ENCODE peak calls at places on chromosome 19, in eight cellular contexts. One of them, this sample, is unnamed. For H3K27me3 and H3K4me1, the result is how much of the 10 kb centered on the place peaks cover.

GRCh38 chr19:41706741-41707501 is 1.5 kb upstream of the CEACAM5 start:
- DNase-seq in GM23248: peak
- DNase-seq in cardiac muscle cell: no peak
- DNase-seq in endodermal cell: peak
- DNase-seq in astrocyte: no peak
- DNase-seq in upper lobe of right lung: peak
- DNase-seq in left ventricle myocardium inferior: peak
- DNase-seq in Peyer's patch: peak
- DNase-seq in this sample: peak

GRCh38 chr19:19218911-19219310 is 7.2 kb downstream of the NCAN start:
- DNase-seq in endodermal cell: no peak
- DNase-seq in left ventricle myocardium inferior: no peak
- DNase-seq in Peyer's patch: no peak
- DNase-seq in cardiac muscle cell: no peak
- DNase-seq in astrocyte: no peak
- DNase-seq in upper lobe of right lung: no peak
- DNase-seq in GM23248: no peak
- DNase-seq in this sample: no peak

GRCh38 chr19:20182232-20182785 is 15.3 kb downstream of the ZNF486 start:
- DNase-seq in cardiac muscle cell: no peak
- DNase-seq in GM23248: no peak
- DNase-seq in left ventricle myocardium inferior: no peak
- DNase-seq in astrocyte: no peak
- DNase-seq in endodermal cell: no peak
- DNase-seq in Peyer's patch: no peak
- DNase-seq in upper lobe of right lung: no peak
- DNase-seq in this sample: no peak

GRCh38 chr19:43504426-43505185 is at the start of gene PHLDB3:
- DNase-seq in cardiac muscle cell: peak
- DNase-seq in left ventricle myocardium inferior: no peak
- DNase-seq in GM23248: peak
- DNase-seq in astrocyte: no peak
- DNase-seq in upper lobe of right lung: peak
- DNase-seq in endodermal cell: no peak
- DNase-seq in Peyer's patch: peak
- DNase-seq in this sample: peak

GRCh38 chr19:3330047-3330446 is 36.3 kb upstream of the NFIC start:
- DNase-seq in GM23248: no peak
- DNase-seq in cardiac muscle cell: no peak
- DNase-seq in left ventricle myocardium inferior: no peak
- DNase-seq in Peyer's patch: no peak
- DNase-seq in upper lobe of right lung: no peak
- DNase-seq in astrocyte: no peak
- DNase-seq in endodermal cell: no peak
- DNase-seq in this sample: no peak

GRCh38 chr19:18795540-18795939 is 4.4 kb upstream of the COMP start:
- DNase-seq in Peyer's patch: no peak
- DNase-seq in cardiac muscle cell: no peak
- DNase-seq in GM23248: peak
- DNase-seq in astrocyte: peak
- DNase-seq in left ventricle myocardium inferior: no peak
- DNase-seq in upper lobe of right lung: no peak
- DNase-seq in endodermal cell: peak
- DNase-seq in this sample: peak

GRCh38 chr19:2168619-2169424 is 5.1 kb downstream of the DOT1L start:
- DNase-seq in astrocyte: peak
- DNase-seq in GM23248: peak
- DNase-seq in cardiac muscle cell: peak
- DNase-seq in endodermal cell: peak
- DNase-seq in left ventricle myocardium inferior: peak
- DNase-seq in upper lobe of right lung: peak
- DNase-seq in Peyer's patch: peak
- DNase-seq in this sample: peak

GRCh38 chr19:18809149-18809978 is 18.3 kb upstream of the COMP start:
- DNase-seq in left ventricle myocardium inferior: peak
- DNase-seq in endodermal cell: no peak
- DNase-seq in astrocyte: peak
- DNase-seq in Peyer's patch: peak
- DNase-seq in GM23248: peak
- DNase-seq in upper lobe of right lung: no peak
- DNase-seq in cardiac muscle cell: no peak
- DNase-seq in this sample: peak

GRCh38 chr19:43639507-43640423 is at the start of gene CADM4:
- DNase-seq in left ventricle myocardium inferior: peak
- DNase-seq in Peyer's patch: peak
- DNase-seq in astrocyte: no peak
- DNase-seq in endodermal cell: peak
- DNase-seq in upper lobe of right lung: peak
- DNase-seq in cardiac muscle cell: peak
- DNase-seq in GM23248: peak
- DNase-seq in this sample: peak

GRCh38 chr19:17421942-17422341 is 2.1 kb downstream of the MVB12A start:
- DNase-seq in Peyer's patch: no peak
- DNase-seq in cardiac muscle cell: no peak
- DNase-seq in upper lobe of right lung: no peak
- DNase-seq in endodermal cell: no peak
- DNase-seq in astrocyte: no peak
- DNase-seq in left ventricle myocardium inferior: no peak
- DNase-seq in GM23248: no peak
- DNase-seq in this sample: no peak

GRCh38 chr19:17419491-17420266 is at the start of gene MVB12A:
- DNase-seq in upper lobe of right lung: peak
- DNase-seq in left ventricle myocardium inferior: peak
- DNase-seq in Peyer's patch: peak
- DNase-seq in endodermal cell: peak
- DNase-seq in astrocyte: peak
- DNase-seq in GM23248: peak
- DNase-seq in cardiac muscle cell: peak
- DNase-seq in this sample: peak

GRCh38 chr19:17424743-17425365 is 5.0 kb downstream of the MVB12A start:
- DNase-seq in astrocyte: no peak
- DNase-seq in Peyer's patch: no peak
- DNase-seq in cardiac muscle cell: peak
- DNase-seq in GM23248: peak
- DNase-seq in endodermal cell: peak
- DNase-seq in upper lobe of right lung: no peak
- DNase-seq in left ventricle myocardium inferior: no peak
- DNase-seq in this sample: peak

GRCh38 chr19:17420267-17420924 is 549 bp downstream of the MVB12A start:
- DNase-seq in cardiac muscle cell: peak
- DNase-seq in astrocyte: no peak
- DNase-seq in endodermal cell: peak
- DNase-seq in Peyer's patch: peak
- DNase-seq in GM23248: peak
- DNase-seq in upper lobe of right lung: peak
- DNase-seq in left ventricle myocardium inferior: peak
- DNase-seq in this sample: peak

DNA sequence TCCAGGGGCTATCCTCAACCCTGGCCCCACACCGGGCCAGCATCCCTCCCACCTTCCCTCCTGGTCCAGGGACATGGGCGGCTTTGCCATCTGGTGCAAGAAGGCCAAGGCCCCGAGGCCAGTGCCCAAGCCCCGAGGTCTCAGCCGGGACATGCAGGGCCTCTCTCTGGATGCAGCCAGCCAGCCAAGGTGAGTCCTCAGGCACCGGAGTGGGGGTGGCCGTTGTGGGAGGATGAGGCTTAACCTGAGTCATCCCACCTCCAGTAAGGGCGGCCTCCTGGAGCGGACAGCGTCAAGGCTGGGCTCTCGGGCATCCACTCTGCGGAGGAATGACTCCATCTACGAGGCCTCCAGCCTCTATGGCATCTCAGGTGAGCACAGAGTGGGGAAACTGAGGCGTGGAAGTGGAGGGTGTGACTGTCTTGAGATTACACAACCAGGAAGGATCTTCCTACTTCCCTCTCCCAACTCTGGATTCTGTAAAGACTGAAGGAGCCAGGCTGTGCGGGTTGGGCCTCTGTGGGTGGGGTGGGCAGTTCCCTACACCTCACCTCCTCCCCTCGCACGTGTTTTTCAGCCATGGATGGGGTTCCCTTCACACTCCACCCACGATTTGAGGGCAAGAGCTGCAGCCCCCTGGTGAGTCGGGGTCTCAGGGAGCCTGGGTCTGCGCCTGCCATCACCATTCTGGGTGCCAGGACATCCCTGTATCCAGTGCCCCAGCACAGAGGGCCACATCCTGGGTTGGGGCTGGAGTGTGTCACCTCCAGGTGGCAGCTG is 3.8 kb downstream of the MVB12A start:
- DNase-seq in Peyer's patch: no peak
- DNase-seq in upper lobe of right lung: no peak
- DNase-seq in cardiac muscle cell: no peak
- DNase-seq in left ventricle myocardium inferior: no peak
- DNase-seq in astrocyte: no peak
- DNase-seq in endodermal cell: no peak
- DNase-seq in GM23248: no peak
- DNase-seq in this sample: no peak
- H3K27me3 ChIP-seq in Peyer's patch: under half
- H3K27me3 ChIP-seq in upper lobe of right lung: under half
- H3K27me3 ChIP-seq in cardiac muscle cell: under half
- H3K27me3 ChIP-seq in left ventricle myocardium inferior: under half
- H3K27me3 ChIP-seq in astrocyte: under half
- H3K27me3 ChIP-seq in endodermal cell: under half
- H3K27me3 ChIP-seq in GM23248: under half
- H3K27me3 ChIP-seq in this sample: under half

GRCh38 chr19:12955996-12956395 is 1.0 kb downstream of the GADD45GIP1 start:
- DNase-seq in endodermal cell: no peak
- DNase-seq in Peyer's patch: no peak
- DNase-seq in left ventricle myocardium inferior: no peak
- DNase-seq in GM23248: peak
- DNase-seq in cardiac muscle cell: no peak
- DNase-seq in astrocyte: no peak
- DNase-seq in upper lobe of right lung: no peak
- DNase-seq in this sample: no peak
- H3K27ac ChIP-seq in endodermal cell: no peak
- H3K27ac ChIP-seq in Peyer's patch: peak
- H3K27ac ChIP-seq in left ventricle myocardium inferior: peak
- H3K27ac ChIP-seq in GM23248: peak
- H3K27ac ChIP-seq in cardiac muscle cell: peak
- H3K27ac ChIP-seq in astrocyte: peak
- H3K27ac ChIP-seq in upper lobe of right lung: peak
- H3K27ac ChIP-seq in this sample: peak

GRCh38 chr19:35118268-35119026 is 2.8 kb downstream of the FXYD3 start:
- DNase-seq in endodermal cell: no peak
- DNase-seq in upper lobe of right lung: peak
- DNase-seq in GM23248: no peak
- DNase-seq in cardiac muscle cell: no peak
- DNase-seq in astrocyte: no peak
- DNase-seq in Peyer's patch: peak
- DNase-seq in left ventricle myocardium inferior: no peak
- DNase-seq in this sample: no peak
- H3K4me1 ChIP-seq in endodermal cell: under half
- H3K4me1 ChIP-seq in upper lobe of right lung: under half
- H3K4me1 ChIP-seq in GM23248: under half
- H3K4me1 ChIP-seq in cardiac muscle cell: under half
- H3K4me1 ChIP-seq in astrocyte: under half
- H3K4me1 ChIP-seq in Peyer's patch: under half
- H3K4me1 ChIP-seq in left ventricle myocardium inferior: under half
- H3K4me1 ChIP-seq in this sample: under half

GRCh38 chr19:46466536-46467199 is 4.7 kb downstream of the PNMA8A start:
- DNase-seq in endodermal cell: no peak
- DNase-seq in upper lobe of right lung: peak
- DNase-seq in astrocyte: peak
- DNase-seq in Peyer's patch: no peak
- DNase-seq in GM23248: peak
- DNase-seq in cardiac muscle cell: no peak
- DNase-seq in left ventricle myocardium inferior: peak
- DNase-seq in this sample: no peak
- H3K27me3 ChIP-seq in endodermal cell: under half
- H3K27me3 ChIP-seq in upper lobe of right lung: under half
- H3K27me3 ChIP-seq in astrocyte: under half
- H3K27me3 ChIP-seq in Peyer's patch: under half
- H3K27me3 ChIP-seq in GM23248: under half
- H3K27me3 ChIP-seq in cardiac muscle cell: under half
- H3K27me3 ChIP-seq in left ventricle myocardium inferior: under half
- H3K27me3 ChIP-seq in this sample: under half

GRCh38 chr19:40617961-40618360 is 16.8 kb downstream of the LTBP4 start:
- DNase-seq in endodermal cell: no peak
- DNase-seq in astrocyte: no peak
- DNase-seq in GM23248: no peak
- DNase-seq in upper lobe of right lung: no peak
- DNase-seq in left ventricle myocardium inferior: no peak
- DNase-seq in Peyer's patch: no peak
- DNase-seq in cardiac muscle cell: no peak
- DNase-seq in this sample: no peak

GRCh38 chr19:40613669-40614594 is 12.8 kb downstream of the LTBP4 start:
- DNase-seq in cardiac muscle cell: peak
- DNase-seq in Peyer's patch: peak
- DNase-seq in GM23248: peak
- DNase-seq in upper lobe of right lung: peak
- DNase-seq in left ventricle myocardium inferior: peak
- DNase-seq in endodermal cell: peak
- DNase-seq in astrocyte: peak
- DNase-seq in this sample: peak

GRCh38 chr19:40614595-40615411 is 13.6 kb downstream of the LTBP4 start:
- DNase-seq in left ventricle myocardium inferior: peak
- DNase-seq in Peyer's patch: peak
- DNase-seq in astrocyte: peak
- DNase-seq in endodermal cell: peak
- DNase-seq in GM23248: peak
- DNase-seq in cardiac muscle cell: peak
- DNase-seq in upper lobe of right lung: peak
- DNase-seq in this sample: peak

GRCh38 chr19:40616941-40617340 is 15.8 kb downstream of the LTBP4 start:
- DNase-seq in astrocyte: no peak
- DNase-seq in endodermal cell: no peak
- DNase-seq in Peyer's patch: no peak
- DNase-seq in upper lobe of right lung: no peak
- DNase-seq in cardiac muscle cell: no peak
- DNase-seq in left ventricle myocardium inferior: no peak
- DNase-seq in GM23248: no peak
- DNase-seq in this sample: no peak

GRCh38 chr19:40616178-40616577 is 15.0 kb downstream of the LTBP4 start:
- DNase-seq in left ventricle myocardium inferior: no peak
- DNase-seq in GM23248: no peak
- DNase-seq in astrocyte: no peak
- DNase-seq in Peyer's patch: no peak
- DNase-seq in upper lobe of right lung: no peak
- DNase-seq in cardiac muscle cell: no peak
- DNase-seq in endodermal cell: no peak
- DNase-seq in this sample: no peak
- H3K27ac ChIP-seq in left ventricle myocardium inferior: no peak
- H3K27ac ChIP-seq in GM23248: no peak
- H3K27ac ChIP-seq in astrocyte: peak
- H3K27ac ChIP-seq in Peyer's patch: peak
- H3K27ac ChIP-seq in upper lobe of right lung: no peak
- H3K27ac ChIP-seq in cardiac muscle cell: no peak
- H3K27ac ChIP-seq in endodermal cell: no peak
- H3K27ac ChIP-seq in this sample: no peak